ENCODE peak calls at places on chromosomes 16 and 17, in six cellular contexts. G, U, X, Y, I and D are unnamed samples.

GRCh38 chr17:45976391-45976754 is 22.7 kb upstream of the STH start:
- DNase-seq in G (no peak), Y (no peak), U (no peak), X (no peak), I (no peak), D (no peak)

GRCh38 chr16:30185141-30185682 is 1.8 kb downstream of the CORO1A start:
- DNase-seq in Y (no peak), X (no peak), U (no peak), I (peak; percentile 59), G (peak; percentile 67), D (peak; percentile 41)

GRCh38 chr16:23362460-23363317 is 60.6 kb downstream of the SCNN1B start:
- DNase-seq in X (no peak), Y (no peak), U (no peak), I (peak; percentile 86), G (peak; percentile 91), D (no peak)

GRCh38 chr16:22123759-22124490 is 31.6 kb downstream of the VWA3A start:
- DNase-seq in I (no peak), U (no peak), G (no peak), X (peak; percentile 17), Y (no peak), D (no peak)

GRCh38 chr17:61757168-61757567 is 106.2 kb downstream of the BRIP1 start:
- DNase-seq in I (no peak), U (no peak), X (no peak), Y (no peak), G (no peak), D (no peak)

GRCh38 chr16:21646721-21647561 is 5.5 kb downstream of the IGSF6 start:
- DNase-seq in U (no peak), G (no peak), I (peak; percentile 48), X (no peak), Y (no peak), D (peak; percentile 60)

GRCh38 chr16:79874391-79874790 is 273.9 kb upstream of the MAF start:
- DNase-seq in X (no peak), Y (no peak), G (no peak), U (no peak), I (peak; percentile 35), D (no peak)

GRCh38 chr16:85536411-85537330 is 76.5 kb upstream of the GSE1 start:
- DNase-seq in U (no peak), Y (no peak), G (no peak), I (peak; percentile 51), X (no peak), D (peak; percentile 45)

GRCh38 chr16:12901597-12902436 is at the start of gene SHISA9:
- DNase-seq in G (no peak), I (no peak), U (peak; percentile 3), X (no peak), Y (peak; percentile 45), D (no peak)

GRCh38 chr16:57165923-57166322 is 19.9 kb downstream of the PSME3IP1 start:
- DNase-seq in X (no peak), Y (no peak), U (no peak), I (no peak), G (no peak), D (no peak)

GRCh38 chr16:56938664-56939513 is 6.9 kb downstream of the HERPUD1 start:
- DNase-seq in U (no peak), Y (no peak), G (no peak), I (no peak), X (no peak), D (no peak)

GRCh38 chr17:20995873-20996723 is 46.7 kb downstream of the USP22 start:
- DNase-seq in Y (no peak), U (no peak), G (peak; percentile 45), I (peak; percentile 7), X (no peak), D (no peak)

GRCh38 chr16:2964416-2965223 is 545 bp downstream of the KREMEN2 start:
- DNase-seq in U (peak; percentile 71), I (peak; percentile 70), X (peak; percentile 88), Y (peak; percentile 86), G (no peak), D (peak; percentile 41)

GRCh38 chr16:27505297-27506236 is 44.1 kb downstream of the GTF3C1 start:
- DNase-seq in X (no peak), G (no peak), I (no peak), U (no peak), Y (no peak), D (no peak)

GRCh38 chr17:62668091-62668804 is 40.8 kb downstream of the MRC2 start:
- DNase-seq in G (peak; percentile 35), X (no peak), Y (no peak), U (no peak), I (no peak), D (no peak)

GRCh38 chr16:471353-472198 is 46.1 kb downstream of the RAB11FIP3 start:
- DNase-seq in U (peak; percentile 53), Y (no peak), X (no peak), I (no peak), G (no peak), D (no peak)

GRCh38 chr16:64417711-64418227 is 704.1 kb downstream of the CDH11 start:
- DNase-seq in I (no peak), U (no peak), G (no peak), Y (no peak), X (no peak), D (no peak)

GRCh38 chr17:30950669-30951399 is 20.0 kb upstream of the RNF135 start:
- DNase-seq in X (no peak), U (no peak), Y (no peak), I (peak; percentile 88), G (peak; percentile 72), D (no peak)

GRCh38 chr17:15971882-15972281 is 27.0 kb downstream of the ADORA2B start:
- DNase-seq in G (no peak), I (no peak), U (no peak), X (no peak), Y (no peak), D (no peak)

GRCh38 chr17:41538565-41538991 is 10.5 kb upstream of the KRT19 start:
- DNase-seq in X (no peak), U (no peak), I (no peak), Y (no peak), G (no peak), D (no peak)

GRCh38 chr17:57783338-57783742 is 38.2 kb upstream of the CCDC182 start:
- DNase-seq in I (peak; percentile 74), Y (peak; percentile 87), U (peak; percentile 97), X (peak; percentile 84), G (peak; percentile 87), D (peak; percentile 62)

GRCh38 chr17:73168667-73169066 is 3.9 kb downstream of the SSTR2 start:
- DNase-seq in Y (no peak), I (no peak), U (no peak), G (no peak), X (no peak), D (no peak)

GRCh38 chr16:54443839-54444238 is 157.3 kb upstream of the IRX3 start:
- DNase-seq in I (no peak), X (no peak), G (no peak), Y (no peak), U (no peak), D (no peak)

GRCh38 chr17:2218426-2218825 is 85.2 kb downstream of the SMG6 start:
- DNase-seq in X (no peak), I (no peak), G (no peak), U (no peak), Y (no peak), D (no peak)
- TF ChIP-seq CTCF in X (no peak), I (no peak), G (no peak), U (no peak), Y (no peak), D (no peak)

DNA sequence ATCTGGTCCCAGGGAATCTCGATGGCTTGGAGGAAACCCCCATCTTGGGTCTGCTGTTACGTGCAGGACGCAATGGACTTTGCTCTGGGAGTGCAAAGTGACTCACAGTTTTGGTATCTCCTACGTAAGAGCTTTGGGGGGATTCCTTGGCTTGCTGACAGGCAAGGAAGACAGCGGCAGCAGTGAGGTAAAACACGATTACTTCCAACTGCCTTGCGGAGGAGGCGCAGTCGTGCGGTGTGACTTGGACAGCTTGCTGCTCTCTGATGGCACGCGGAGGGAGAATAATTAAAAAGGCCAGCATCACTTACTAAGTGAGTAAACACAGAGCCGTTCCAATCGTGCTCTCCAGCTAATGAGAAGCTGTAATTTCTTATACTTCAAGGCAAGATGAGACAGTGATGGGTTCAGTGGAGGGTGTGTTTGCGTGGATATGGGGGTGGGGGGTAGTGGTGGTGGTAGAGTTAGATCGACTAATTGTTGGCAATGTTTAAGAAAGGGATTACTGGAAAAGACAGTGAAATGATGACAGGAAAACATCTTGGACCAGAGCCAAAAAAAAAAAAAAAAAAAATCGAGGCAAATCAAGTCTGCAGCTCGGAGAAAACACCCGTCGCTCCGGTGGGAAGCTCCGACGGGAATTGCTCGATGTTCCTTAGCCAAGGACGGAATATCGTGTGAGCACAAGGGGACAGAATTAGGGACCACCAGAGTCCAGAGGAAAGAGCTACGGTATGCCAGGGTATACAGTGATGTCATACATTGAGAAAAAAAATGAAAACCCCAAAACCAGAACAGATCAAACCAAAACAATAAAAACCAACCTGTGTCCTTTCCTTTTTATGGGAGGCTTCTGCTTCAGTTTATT is 184.9 kb upstream of the ZFHX3 start:
- DNase-seq in Y (no peak), X (peak; percentile 56), U (no peak), G (no peak), I (no peak), D (no peak)
- TF ChIP-seq CTCF in Y (peak; percentile 15), X (no peak), U (no peak), G (no peak), I (no peak), D (no peak)

GRCh38 chr17:70629902-70630301 is 460.6 kb downstream of the KCNJ2 start:
- DNase-seq in X (peak; percentile 24), I (no peak), Y (no peak), U (no peak), G (no peak), D (no peak)
- TF ChIP-seq CTCF in X (peak; percentile 78), I (no peak), Y (peak; percentile 21), U (peak; percentile 47), G (peak; percentile 20), D (no peak)

GRCh38 chr17:82915010-82915696 is 75.3 kb upstream of the ZNF750 start:
- DNase-seq in I (no peak), U (no peak), X (no peak), Y (no peak), G (no peak), D (no peak)

GRCh38 chr17:82914375-82914774 is 74.6 kb upstream of the ZNF750 start:
- DNase-seq in G (peak; percentile 78), Y (no peak), I (no peak), U (no peak), X (peak; percentile 54), D (no peak)

GRCh38 chr17:82911822-82912221 is 72.0 kb upstream of the ZNF750 start:
- DNase-seq in G (no peak), I (no peak), Y (no peak), U (no peak), X (no peak), D (no peak)

GRCh38 chr17:82912571-82913089 is 72.8 kb upstream of the ZNF750 start:
- DNase-seq in G (no peak), X (no peak), I (no peak), Y (peak; percentile 39), U (no peak), D (no peak)

DNA sequence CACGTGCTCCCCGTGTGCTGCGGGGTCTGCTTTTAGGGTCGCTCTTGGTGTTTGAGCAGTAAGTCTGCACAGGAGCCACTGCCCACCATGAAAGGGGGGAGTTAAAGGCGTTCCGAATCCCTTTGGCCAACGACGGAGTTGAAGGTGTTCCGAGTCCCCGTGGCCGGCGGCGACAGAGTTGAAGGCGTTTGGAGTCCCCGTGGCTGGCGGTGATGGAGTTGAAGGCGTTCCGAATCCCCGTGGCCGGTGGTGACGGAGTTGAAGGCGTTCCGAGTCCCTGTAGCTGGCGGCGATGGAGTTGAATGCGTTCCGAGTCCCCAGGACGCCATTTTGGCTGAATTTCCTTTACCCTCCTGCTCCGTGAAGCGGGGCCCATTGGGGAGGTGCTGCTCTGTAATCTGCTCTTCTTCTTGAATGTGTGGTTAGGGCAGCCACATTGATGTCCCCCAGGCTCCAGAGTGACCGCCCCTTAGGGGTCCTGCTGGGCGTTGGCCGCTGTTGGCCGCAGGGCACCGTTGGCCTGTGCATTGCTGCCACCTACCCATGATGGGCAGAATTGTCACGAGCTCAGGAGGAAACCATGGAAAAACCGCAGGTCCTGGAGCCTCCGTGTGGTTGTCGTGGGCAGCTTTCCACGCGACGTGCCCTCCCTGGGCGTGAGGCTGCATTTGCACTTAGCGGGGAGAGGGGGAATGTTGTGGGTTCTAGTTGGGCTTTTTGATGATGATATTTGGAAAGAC is 73.7 kb upstream of the ZNF750 start:
- DNase-seq in X (peak; percentile 31), Y (peak; percentile 28), U (no peak), G (no peak), I (no peak), D (no peak)
- TF ChIP-seq CTCF in X (peak; percentile 18), Y (no peak), U (peak; percentile 34), G (peak; percentile 33), I (no peak), D (no peak)